ENCODE peak calls at places on chromosomes 2 and 18, in nine cellular contexts. One of them, this sample, is unnamed. For H3K36me3, the result is how much of the 10 kb centered on the place peaks cover.

GRCh38 chr2:71463342-71463654 is 9.9 kb downstream of the DYSF start:
- DNase-seq in fibroblast of lung: no peak
- DNase-seq in prostate gland: no peak
- DNase-seq in SK-N-MC: no peak
- DNase-seq in aorta: no peak
- DNase-seq in endothelial cell of umbilical vein: no peak
- DNase-seq in IMR-90: no peak
- DNase-seq in esophagus squamous epithelium: no peak
- DNase-seq in right lobe of liver: no peak
- DNase-seq in this sample: no peak

GRCh38 chr2:197109326-197109725 is 182.8 kb upstream of the PGAP1 start:
- DNase-seq in SK-N-MC: no peak
- DNase-seq in IMR-90: no peak
- DNase-seq in esophagus squamous epithelium: no peak
- DNase-seq in fibroblast of lung: no peak
- DNase-seq in endothelial cell of umbilical vein: no peak
- DNase-seq in right lobe of liver: no peak
- DNase-seq in aorta: no peak
- DNase-seq in prostate gland: no peak
- DNase-seq in this sample: no peak

GRCh38 chr18:61991201-61991600 is 98.4 kb upstream of the RNF152 start:
- DNase-seq in aorta: no peak
- DNase-seq in SK-N-MC: no peak
- DNase-seq in IMR-90: peak
- DNase-seq in esophagus squamous epithelium: no peak
- DNase-seq in fibroblast of lung: peak
- DNase-seq in prostate gland: no peak
- DNase-seq in right lobe of liver: no peak
- DNase-seq in endothelial cell of umbilical vein: peak
- DNase-seq in this sample: no peak

GRCh38 chr18:77114564-77115391 is 17.8 kb downstream of the MBP start:
- DNase-seq in aorta: peak
- DNase-seq in esophagus squamous epithelium: peak
- DNase-seq in endothelial cell of umbilical vein: peak
- DNase-seq in fibroblast of lung: peak
- DNase-seq in prostate gland: peak
- DNase-seq in IMR-90: peak
- DNase-seq in SK-N-MC: no peak
- DNase-seq in right lobe of liver: peak
- DNase-seq in this sample: peak

GRCh38 chr18:52903858-52904257 is 563.9 kb downstream of the DCC start:
- DNase-seq in IMR-90: no peak
- DNase-seq in prostate gland: no peak
- DNase-seq in fibroblast of lung: no peak
- DNase-seq in aorta: no peak
- DNase-seq in SK-N-MC: no peak
- DNase-seq in right lobe of liver: no peak
- DNase-seq in esophagus squamous epithelium: no peak
- DNase-seq in endothelial cell of umbilical vein: no peak
- DNase-seq in this sample: no peak

GRCh38 chr18:73881396-73881795 is 266.2 kb downstream of the FBXO15 start:
- DNase-seq in SK-N-MC: no peak
- DNase-seq in endothelial cell of umbilical vein: no peak
- DNase-seq in fibroblast of lung: peak
- DNase-seq in prostate gland: no peak
- DNase-seq in aorta: no peak
- DNase-seq in IMR-90: no peak
- DNase-seq in esophagus squamous epithelium: no peak
- DNase-seq in right lobe of liver: no peak
- DNase-seq in this sample: no peak

GRCh38 chr2:42368817-42369550 is 8.0 kb upstream of the COX7A2L start:
- DNase-seq in fibroblast of lung: no peak
- DNase-seq in endothelial cell of umbilical vein: peak
- DNase-seq in esophagus squamous epithelium: no peak
- DNase-seq in IMR-90: no peak
- DNase-seq in SK-N-MC: no peak
- DNase-seq in right lobe of liver: no peak
- DNase-seq in aorta: no peak
- DNase-seq in prostate gland: peak
- DNase-seq in this sample: peak

GRCh38 chr2:145724499-145724898 is 1204.6 kb upstream of the ZEB2 start:
- DNase-seq in prostate gland: no peak
- DNase-seq in IMR-90: no peak
- DNase-seq in right lobe of liver: no peak
- DNase-seq in endothelial cell of umbilical vein: no peak
- DNase-seq in SK-N-MC: no peak
- DNase-seq in fibroblast of lung: peak
- DNase-seq in aorta: no peak
- DNase-seq in esophagus squamous epithelium: no peak
- DNase-seq in this sample: no peak

DNA sequence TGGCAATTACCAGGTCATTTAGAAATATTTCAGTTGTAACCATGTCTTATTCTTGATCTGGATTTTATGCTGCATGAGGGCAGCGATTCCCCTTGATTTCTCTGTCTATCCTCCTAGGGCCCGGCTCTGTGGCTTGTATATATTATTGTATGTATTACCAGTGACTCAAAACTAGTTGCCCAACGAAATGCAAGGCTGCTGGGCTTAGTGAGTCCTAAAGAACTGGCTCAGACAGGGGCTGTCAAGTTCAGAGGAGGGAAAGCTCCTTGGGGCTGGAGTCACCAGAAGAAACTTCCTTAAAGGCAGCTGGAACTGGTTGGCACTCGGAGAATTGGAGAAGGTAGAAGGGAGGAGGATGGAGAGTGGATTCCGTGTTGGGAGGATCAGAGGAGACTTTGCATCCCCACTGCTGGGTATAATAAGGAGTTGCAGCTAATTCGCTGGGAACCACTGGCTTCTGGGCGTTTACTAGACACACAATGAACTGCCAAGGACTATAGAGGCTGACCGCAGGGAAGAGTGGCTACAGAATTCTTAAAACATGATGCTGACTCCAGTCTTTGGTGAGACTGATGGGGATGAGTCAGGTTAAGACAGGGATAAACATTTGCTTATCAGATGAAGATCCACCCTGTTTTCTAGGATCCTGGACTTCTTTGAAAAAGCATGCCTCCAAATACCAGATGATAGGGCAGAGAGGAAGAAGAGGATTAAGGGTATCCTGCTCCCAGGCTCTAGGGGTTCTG is 104.3 kb downstream of the PRKCE start:
- DNase-seq in fibroblast of lung: peak
- DNase-seq in right lobe of liver: no peak
- DNase-seq in aorta: no peak
- DNase-seq in esophagus squamous epithelium: no peak
- DNase-seq in endothelial cell of umbilical vein: no peak
- DNase-seq in prostate gland: no peak
- DNase-seq in SK-N-MC: no peak
- DNase-seq in IMR-90: peak
- DNase-seq in this sample: no peak
- H3K27ac ChIP-seq in fibroblast of lung: peak
- H3K27ac ChIP-seq in right lobe of liver: no peak
- H3K27ac ChIP-seq in aorta: no peak
- H3K27ac ChIP-seq in esophagus squamous epithelium: no peak
- H3K27ac ChIP-seq in endothelial cell of umbilical vein: no peak
- H3K27ac ChIP-seq in prostate gland: no peak
- H3K27ac ChIP-seq in SK-N-MC: no peak
- H3K27ac ChIP-seq in IMR-90: no peak
- H3K27ac ChIP-seq in this sample: no peak

DNA sequence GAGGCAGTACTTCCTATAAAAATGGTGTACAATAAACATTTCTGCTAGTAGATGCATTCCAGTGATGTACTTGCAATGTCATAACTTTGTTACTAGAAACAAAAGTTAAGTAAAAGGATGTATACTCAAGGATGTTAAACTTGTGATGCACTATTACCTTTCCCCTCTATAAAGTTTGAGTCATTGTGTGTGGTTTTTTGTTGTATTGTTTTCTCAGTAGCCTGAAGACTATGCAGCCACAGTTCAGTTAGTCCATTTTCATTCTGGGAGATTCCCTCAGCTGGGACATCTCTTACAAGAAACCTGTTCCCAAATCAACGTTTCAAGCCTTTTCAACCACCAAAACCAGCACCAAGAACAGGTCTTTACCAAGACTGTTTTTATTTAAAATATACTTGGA is 5.6 kb downstream of the ATP5MC3 start:
- DNase-seq in esophagus squamous epithelium: no peak
- DNase-seq in fibroblast of lung: peak
- DNase-seq in right lobe of liver: no peak
- DNase-seq in prostate gland: no peak
- DNase-seq in IMR-90: peak
- DNase-seq in aorta: no peak
- DNase-seq in endothelial cell of umbilical vein: no peak
- DNase-seq in SK-N-MC: no peak
- DNase-seq in this sample: no peak
- H3K36me3 ChIP-seq in esophagus squamous epithelium: half or more
- H3K36me3 ChIP-seq in fibroblast of lung: under half
- H3K36me3 ChIP-seq in right lobe of liver: under half
- H3K36me3 ChIP-seq in prostate gland: under half
- H3K36me3 ChIP-seq in IMR-90: under half
- H3K36me3 ChIP-seq in aorta: under half
- H3K36me3 ChIP-seq in endothelial cell of umbilical vein: under half
- H3K36me3 ChIP-seq in SK-N-MC: half or more
- H3K36me3 ChIP-seq in this sample: under half

GRCh38 chr2:25256486-25256875 is 85.2 kb downstream of the DNMT3A start:
- DNase-seq in IMR-90: no peak
- DNase-seq in right lobe of liver: no peak
- DNase-seq in endothelial cell of umbilical vein: no peak
- DNase-seq in aorta: no peak
- DNase-seq in esophagus squamous epithelium: no peak
- DNase-seq in fibroblast of lung: no peak
- DNase-seq in SK-N-MC: no peak
- DNase-seq in prostate gland: no peak
- DNase-seq in this sample: no peak

GRCh38 chr2:25258814-25259743 is 82.6 kb downstream of the DNMT3A start:
- DNase-seq in SK-N-MC: no peak
- DNase-seq in esophagus squamous epithelium: no peak
- DNase-seq in aorta: no peak
- DNase-seq in fibroblast of lung: no peak
- DNase-seq in prostate gland: no peak
- DNase-seq in IMR-90: no peak
- DNase-seq in endothelial cell of umbilical vein: no peak
- DNase-seq in right lobe of liver: no peak
- DNase-seq in this sample: no peak

GRCh38 chr2:25257931-25258771 is 83.6 kb downstream of the DNMT3A start:
- DNase-seq in prostate gland: no peak
- DNase-seq in right lobe of liver: no peak
- DNase-seq in endothelial cell of umbilical vein: no peak
- DNase-seq in SK-N-MC: no peak
- DNase-seq in fibroblast of lung: no peak
- DNase-seq in IMR-90: no peak
- DNase-seq in aorta: no peak
- DNase-seq in esophagus squamous epithelium: no peak
- DNase-seq in this sample: no peak

GRCh38 chr2:25255745-25256485 is 85.8 kb downstream of the DNMT3A start:
- DNase-seq in IMR-90: no peak
- DNase-seq in right lobe of liver: no peak
- DNase-seq in fibroblast of lung: no peak
- DNase-seq in prostate gland: no peak
- DNase-seq in SK-N-MC: no peak
- DNase-seq in aorta: no peak
- DNase-seq in esophagus squamous epithelium: no peak
- DNase-seq in endothelial cell of umbilical vein: no peak
- DNase-seq in this sample: no peak

DNA sequence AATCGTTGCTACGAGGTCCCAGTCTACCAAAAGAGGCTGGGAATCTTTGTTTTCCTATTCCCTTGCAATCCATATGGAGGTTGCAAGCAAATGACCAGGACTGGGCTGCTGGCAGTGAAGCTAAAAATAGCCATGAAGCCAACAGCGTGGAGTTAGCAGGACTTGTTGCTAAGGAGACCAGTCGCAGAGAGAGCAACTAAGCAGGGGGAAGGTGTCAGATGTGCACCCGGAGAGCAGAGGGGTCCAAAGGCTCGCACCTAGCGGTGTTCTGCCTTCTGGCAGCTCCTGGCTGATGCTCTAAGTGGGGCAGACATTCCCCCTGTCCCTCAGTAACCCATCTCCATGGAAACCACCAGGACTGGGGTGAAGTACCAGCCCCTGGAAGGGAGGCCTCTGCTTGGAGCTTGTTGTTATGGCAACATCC is 84.7 kb downstream of the DNMT3A start:
- DNase-seq in esophagus squamous epithelium: no peak
- DNase-seq in aorta: no peak
- DNase-seq in right lobe of liver: no peak
- DNase-seq in prostate gland: no peak
- DNase-seq in fibroblast of lung: peak
- DNase-seq in SK-N-MC: no peak
- DNase-seq in endothelial cell of umbilical vein: peak
- DNase-seq in IMR-90: peak
- DNase-seq in this sample: peak
- H3K27ac ChIP-seq in esophagus squamous epithelium: peak
- H3K27ac ChIP-seq in aorta: no peak
- H3K27ac ChIP-seq in right lobe of liver: no peak
- H3K27ac ChIP-seq in prostate gland: no peak
- H3K27ac ChIP-seq in fibroblast of lung: no peak
- H3K27ac ChIP-seq in SK-N-MC: no peak
- H3K27ac ChIP-seq in endothelial cell of umbilical vein: no peak
- H3K27ac ChIP-seq in IMR-90: no peak
- H3K27ac ChIP-seq in this sample: peak

GRCh38 chr2:99851091-99851490 is 291.3 kb downstream of the AFF3 start:
- DNase-seq in aorta: no peak
- DNase-seq in endothelial cell of umbilical vein: no peak
- DNase-seq in prostate gland: no peak
- DNase-seq in esophagus squamous epithelium: no peak
- DNase-seq in IMR-90: peak
- DNase-seq in right lobe of liver: no peak
- DNase-seq in fibroblast of lung: peak
- DNase-seq in SK-N-MC: no peak
- DNase-seq in this sample: no peak
- H3K36me3 ChIP-seq in aorta: under half
- H3K36me3 ChIP-seq in endothelial cell of umbilical vein: under half
- H3K36me3 ChIP-seq in prostate gland: under half
- H3K36me3 ChIP-seq in esophagus squamous epithelium: under half
- H3K36me3 ChIP-seq in IMR-90: under half
- H3K36me3 ChIP-seq in right lobe of liver: under half
- H3K36me3 ChIP-seq in fibroblast of lung: under half
- H3K36me3 ChIP-seq in SK-N-MC: under half
- H3K36me3 ChIP-seq in this sample: under half

DNA sequence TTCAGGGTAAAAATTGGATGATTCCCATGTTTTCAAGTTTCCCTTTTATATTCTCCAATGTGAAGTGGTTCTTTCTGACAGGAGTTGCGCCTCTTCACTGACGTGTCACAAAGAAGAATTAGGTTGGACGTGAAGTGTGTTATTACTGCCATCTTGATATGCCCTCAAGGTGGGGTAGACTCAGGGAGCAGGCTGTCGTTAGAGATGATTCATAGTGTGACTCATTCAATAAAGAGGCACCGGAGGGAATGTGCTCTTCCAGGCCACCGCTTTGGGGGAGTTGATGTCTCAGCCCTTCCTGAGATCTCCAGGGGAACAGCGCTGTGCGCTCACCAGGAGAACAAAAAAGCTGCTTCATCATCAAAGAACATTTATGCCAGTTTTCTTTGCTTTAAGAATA is 3.6 kb upstream of the DGKD start:
- DNase-seq in aorta: no peak
- DNase-seq in esophagus squamous epithelium: no peak
- DNase-seq in IMR-90: peak
- DNase-seq in right lobe of liver: no peak
- DNase-seq in endothelial cell of umbilical vein: peak
- DNase-seq in fibroblast of lung: peak
- DNase-seq in prostate gland: peak
- DNase-seq in SK-N-MC: no peak
- DNase-seq in this sample: no peak
- H3K27ac ChIP-seq in aorta: no peak
- H3K27ac ChIP-seq in esophagus squamous epithelium: no peak
- H3K27ac ChIP-seq in IMR-90: no peak
- H3K27ac ChIP-seq in right lobe of liver: no peak
- H3K27ac ChIP-seq in endothelial cell of umbilical vein: no peak
- H3K27ac ChIP-seq in fibroblast of lung: no peak
- H3K27ac ChIP-seq in prostate gland: no peak
- H3K27ac ChIP-seq in SK-N-MC: peak
- H3K27ac ChIP-seq in this sample: no peak

GRCh38 chr2:101263377-101263800 is 10.7 kb downstream of the CNOT11 start:
- DNase-seq in aorta: no peak
- DNase-seq in endothelial cell of umbilical vein: no peak
- DNase-seq in prostate gland: no peak
- DNase-seq in IMR-90: no peak
- DNase-seq in right lobe of liver: no peak
- DNase-seq in fibroblast of lung: no peak
- DNase-seq in esophagus squamous epithelium: no peak
- DNase-seq in SK-N-MC: no peak
- DNase-seq in this sample: no peak
- H3K36me3 ChIP-seq in aorta: under half
- H3K36me3 ChIP-seq in endothelial cell of umbilical vein: under half
- H3K36me3 ChIP-seq in prostate gland: under half
- H3K36me3 ChIP-seq in IMR-90: under half
- H3K36me3 ChIP-seq in right lobe of liver: under half
- H3K36me3 ChIP-seq in fibroblast of lung: under half
- H3K36me3 ChIP-seq in esophagus squamous epithelium: half or more
- H3K36me3 ChIP-seq in SK-N-MC: half or more
- H3K36me3 ChIP-seq in this sample: half or more